ENCODE peak calls at places on chromosomes 16 and 17, in four cellular contexts. I is NCI-H1105; K is effector memory CD8-positive, alpha-beta T cell; E is progenitor cell of endocrine pancreas. H is an unnamed sample.
A peak's percentile ranks its signal among the peaks of the same experiment; 100 is the strongest.

GRCh38 chr17:47806913-47807255 is 14.7 kb downstream of the OSBPL7 start:
- DNase-seq in I (no peak), K (no peak), E (no peak), H (no peak)

GRCh38 chr16:51155901-51156810 is 5.1 kb upstream of the SALL1 start:
- DNase-seq in I (no peak), K (no peak), E (peak; percentile 19), H (no peak)

GRCh38 chr16:27843800-27844199 is 219.7 kb downstream of the GSG1L start:
- DNase-seq in I (no peak), K (no peak), E (no peak), H (no peak)

GRCh38 chr17:4204190-4204589 is 59.6 kb downstream of the ANKFY1 start:
- DNase-seq in I (no peak), K (no peak), E (no peak), H (no peak)

GRCh38 chr17:81406117-81406953 is 11.1 kb downstream of the BAHCC1 start:
- DNase-seq in I (no peak), K (no peak), E (no peak), H (no peak)

GRCh38 chr16:28304214-28304613 is 11.9 kb downstream of the SBK1 start:
- DNase-seq in I (no peak), K (no peak), E (no peak), H (no peak)

GRCh38 chr16:56911771-56912541 is 20.0 kb upstream of the HERPUD1 start:
- DNase-seq in I (no peak), K (no peak), E (no peak), H (no peak)

GRCh38 chr17:82684207-82684903 is 14.1 kb downstream of the RAB40B start:
- DNase-seq in I (no peak), K (no peak), E (no peak), H (no peak)

GRCh38 chr17:838486-838885 is 56.3 kb downstream of the MRM3 start:
- DNase-seq in I (no peak), K (no peak), E (no peak), H (no peak)

GRCh38 chr16:9813665-9814064 is 368.6 kb downstream of the GRIN2A start:
- DNase-seq in I (no peak), K (no peak), E (no peak), H (no peak)

H was measured in natural killer cell treated with Interleukin-12 subunit alpha and Interleukin-12 subunit beta and Interleukin-15 and Interleukin-18, amount 100 ng/mL, for 72 hours.